ENCODE peak calls at places on chromosomes 12 and 14, in four cellular contexts. Y, W, I and T are unnamed samples.

GRCh38 chr14:104732355-104732804 is 8.4 kb downstream of the ADSS1 start:
- DNase-seq in Y (peak; percentile 85), W (no peak), I (no peak), T (peak; percentile 86)

GRCh38 chr14:102914474-102915291 is 7.8 kb upstream of the AMN start:
- DNase-seq in Y (no peak), W (no peak), I (no peak), T (no peak)

GRCh38 chr14:74389980-74390379 is 36.0 kb downstream of the SYNDIG1L start:
- DNase-seq in Y (no peak), W (no peak), I (no peak), T (no peak)

GRCh38 chr14:72745546-72745945 is 148.4 kb downstream of the DPF3 start:
- DNase-seq in Y (no peak), W (no peak), I (no peak), T (peak; percentile 21)

GRCh38 chr14:37903561-37904191 is 304.0 kb upstream of the SSTR1 start:
- DNase-seq in Y (no peak), W (peak; percentile 58), I (peak; percentile 53), T (no peak)

GRCh38 chr14:63752449-63753169 is 24.7 kb upstream of the SGPP1 start:
- DNase-seq in Y (no peak), W (no peak), I (no peak), T (no peak)

GRCh38 chr12:124687695-124688301 is 120.4 kb upstream of the NCOR2 start:
- DNase-seq in Y (peak; percentile 35), W (no peak), I (no peak), T (no peak)

GRCh38 chr12:115375188-115375991 is 691.4 kb upstream of the TBX3 start:
- DNase-seq in Y (no peak), W (peak; percentile 61), I (peak; percentile 17), T (no peak)

GRCh38 chr14:39442293-39442692 is 10.1 kb upstream of the FBXO33 start:
- DNase-seq in Y (peak; percentile 29), W (no peak), I (no peak), T (peak; percentile 74)

GRCh38 chr12:104740668-104741067 is 217.4 kb downstream of the SLC41A2 start:
- DNase-seq in Y (no peak), W (no peak), I (no peak), T (no peak)

GRCh38 chr12:10268037-10268436 is 39.6 kb upstream of the KLRD1 start:
- DNase-seq in Y (no peak), W (no peak), I (no peak), T (no peak)

GRCh38 chr12:113140706-113141105 is 5.1 kb upstream of the RASAL1 start:
- DNase-seq in Y (no peak), W (no peak), I (no peak), T (no peak)

GRCh38 chr14:105859717-105860614 is 333.6 kb downstream of the TMEM121 start:
- DNase-seq in Y (no peak), W (no peak), I (no peak), T (no peak)

GRCh38 chr14:94964931-94965330 is 192.4 kb downstream of the DICER1 start:
- DNase-seq in Y (no peak), W (no peak), I (no peak), T (no peak)

GRCh38 chr14:40599726-40600125 is 1007.0 kb upstream of the LRFN5 start:
- DNase-seq in Y (no peak), W (no peak), I (no peak), T (no peak)

GRCh38 chr14:99317231-99318090 is 45.5 kb upstream of the BCL11B start:
- DNase-seq in Y (no peak), W (no peak), I (no peak), T (no peak)

GRCh38 chr12:7107181-7108041 is 1.6 kb downstream of the C1RL start:
- DNase-seq in Y (peak; percentile 32), W (peak; percentile 14), I (no peak), T (no peak)
- H3K4me3 ChIP-seq in Y (peak overlapping the region; percentile 75), W (peak overlapping the region; percentile 90), I (peak overlapping the region; percentile 80), T (peak overlapping the region; percentile 50)

DNA sequence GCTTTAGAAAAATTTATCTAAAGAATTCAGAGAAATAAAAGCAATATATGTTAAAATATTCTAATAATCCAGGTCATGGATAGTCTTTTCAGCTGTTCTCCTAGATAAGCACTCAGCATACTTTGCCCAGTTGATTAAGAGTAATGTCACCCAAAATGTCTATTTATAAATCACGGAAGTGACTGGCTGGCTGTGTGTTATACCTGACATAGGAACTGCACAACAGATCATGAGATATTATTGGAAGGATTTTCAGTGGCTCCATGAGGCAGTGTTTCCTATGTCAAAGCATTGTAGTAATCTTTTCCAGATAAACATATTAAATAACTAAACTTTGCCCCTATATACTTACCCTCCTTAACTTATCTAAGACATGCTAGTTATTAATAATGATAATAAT is 128.8 kb downstream of the ITPR2 start:
- DNase-seq in Y (no peak), W (no peak), I (no peak), T (no peak)
- H3K4me3 ChIP-seq in Y (no peak overlapping the region), W (no peak overlapping the region), I (no peak overlapping the region), T (no peak overlapping the region)

GRCh38 chr12:46265102-46265501 is 3.7 kb downstream of the SLC38A1 start:
- DNase-seq in Y (no peak), W (no peak), I (no peak), T (no peak)

GRCh38 chr12:46266869-46267617 is 1.8 kb downstream of the SLC38A1 start:
- DNase-seq in Y (peak; percentile 39), W (peak; percentile 77), I (peak; percentile 75), T (no peak)

GRCh38 chr12:46266382-46266791 is 2.5 kb downstream of the SLC38A1 start:
- DNase-seq in Y (no peak), W (peak; percentile 62), I (no peak), T (no peak)

GRCh38 chr12:46264057-46264456 is 4.8 kb downstream of the SLC38A1 start:
- DNase-seq in Y (no peak), W (no peak), I (no peak), T (no peak)

DNA sequence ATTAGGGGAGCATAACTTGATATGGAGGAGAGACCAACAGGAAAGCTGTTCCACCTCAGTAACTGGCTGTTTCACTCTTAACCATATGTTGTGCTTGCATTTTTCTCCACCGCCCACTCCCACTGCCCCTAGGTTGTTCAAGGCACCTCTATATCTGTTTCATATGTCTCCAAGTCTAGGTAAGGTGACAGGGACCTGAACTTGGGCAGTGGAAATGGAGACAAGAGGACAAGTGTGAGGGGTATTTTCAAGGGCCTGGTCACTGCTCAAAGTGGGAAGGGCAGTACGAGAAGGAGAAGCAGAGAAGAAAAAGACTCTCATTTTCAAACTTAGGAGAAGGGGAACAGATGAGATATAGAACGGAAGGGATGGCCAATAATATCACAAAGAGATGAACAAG is 3.1 kb downstream of the SLC38A1 start:
- DNase-seq in Y (no peak), W (no peak), I (no peak), T (no peak)
- H3K4me3 ChIP-seq in Y (peak overlapping the region; percentile 75), W (peak overlapping the region; percentile 16), I (no peak overlapping the region), T (peak overlapping the region; percentile 9)

GRCh38 chr12:91744613-91745012 is 401.0 kb downstream of the BTG1 start:
- DNase-seq in Y (no peak), W (no peak), I (no peak), T (no peak)
- H3K4me3 ChIP-seq in Y (no peak overlapping the region), W (no peak overlapping the region), I (no peak overlapping the region), T (no peak overlapping the region)